ENCODE peak calls at places on chromosomes 16 and 17, in six cellular contexts. J is ovary, M is HEK293T, I is fibroblast of pulmonary artery, Q is AG09319, O is cardiac septum. Z is an unnamed sample.

GRCh38 chr17:76384222-76384986 is at the start of gene SPHK1:
- DNase-seq in J (peak; percentile 51), M (peak; percentile 86), I (peak; percentile 83), Q (no peak), O (peak; percentile 90), Z (peak; percentile 80)

GRCh38 chr17:30812218-30813177 is 12.0 kb downstream of the CRLF3 start:
- DNase-seq in J (no peak), M (no peak), I (peak; percentile 18), Q (no peak), O (no peak), Z (peak; percentile 49)

GRCh38 chr17:78263063-78263735 is 31.8 kb downstream of the TMEM235 start:
- DNase-seq in J (peak; percentile 21), M (no peak), I (no peak), Q (no peak), O (peak; percentile 91), Z (no peak)

GRCh38 chr16:48365030-48365600 is 20.1 kb downstream of the SIAH1 start:
- DNase-seq in J (no peak), M (no peak), I (no peak), Q (no peak), O (no peak), Z (no peak)

GRCh38 chr17:17831208-17832039 is 5.4 kb downstream of the SREBF1 start:
- DNase-seq in J (peak; percentile 62), M (no peak), I (no peak), Q (no peak), O (no peak), Z (no peak)

GRCh38 chr17:68190495-68190894 is 57.3 kb upstream of the AMZ2 start:
- DNase-seq in J (no peak), M (no peak), I (no peak), Q (no peak), O (no peak), Z (no peak)

GRCh38 chr16:63447121-63447520 is 1410.9 kb upstream of the CDH8 start:
- DNase-seq in J (no peak), M (no peak), I (no peak), Q (no peak), O (no peak), Z (no peak)

GRCh38 chr17:78444392-78444791 is 65.9 kb downstream of the PGS1 start:
- DNase-seq in J (no peak), M (no peak), I (no peak), Q (no peak), O (no peak), Z (no peak)

GRCh38 chr17:46726106-46726670 is 92.3 kb downstream of the WNT3 start:
- DNase-seq in J (no peak), M (no peak), I (peak; percentile 25), Q (no peak), O (no peak), Z (no peak)

GRCh38 chr17:46027326-46028325 is 28.6 kb downstream of the STH start:
- DNase-seq in J (no peak), M (no peak), I (no peak), Q (no peak), O (no peak), Z (no peak)

GRCh38 chr16:16062023-16062932 is 112.9 kb downstream of the ABCC1 start:
- DNase-seq in J (no peak), M (no peak), I (peak; percentile 28), Q (no peak), O (no peak), Z (no peak)

GRCh38 chr17:66654341-66654740 is 180.6 kb upstream of the CACNG5 start:
- DNase-seq in J (no peak), M (no peak), I (peak; percentile 69), Q (peak; percentile 32), O (no peak), Z (no peak)

GRCh38 chr17:76397184-76397583 is 12.8 kb downstream of the SPHK1 start:
- DNase-seq in J (no peak), M (no peak), I (no peak), Q (no peak), O (no peak), Z (no peak)

GRCh38 chr17:79902146-79902791 is 63.0 kb upstream of the CBX4 start:
- DNase-seq in J (no peak), M (no peak), I (no peak), Q (no peak), O (no peak), Z (peak; percentile 45)

GRCh38 chr17:79461041-79461440 is 149.8 kb downstream of the RBFOX3 start:
- DNase-seq in J (no peak), M (no peak), I (peak; percentile 1), Q (no peak), O (no peak), Z (peak; percentile 10)

GRCh38 chr17:65737451-65737850 is 176.0 kb upstream of the AXIN2 start:
- DNase-seq in J (no peak), M (no peak), I (no peak), Q (no peak), O (no peak), Z (no peak)

GRCh38 chr17:76428511-76428910 is 24.4 kb downstream of the UBE2O start:
- DNase-seq in J (no peak), M (no peak), I (no peak), Q (no peak), O (no peak), Z (peak; percentile 16)

GRCh38 chr17:67151717-67152116 is 93.3 kb downstream of the HELZ start:
- DNase-seq in J (no peak), M (no peak), I (peak; percentile 42), Q (no peak), O (no peak), Z (peak; percentile 47)

GRCh38 chr17:79671387-79671752 is 59.4 kb upstream of the ENPP7 start:
- DNase-seq in J (no peak), M (no peak), I (no peak), Q (no peak), O (no peak), Z (no peak)

GRCh38 chr17:75983501-75984181 is 4.6 kb downstream of the TEN1 start:
- DNase-seq in J (no peak), M (no peak), I (no peak), Q (no peak), O (no peak), Z (peak; percentile 45)

GRCh38 chr17:79374807-79375206 is 236.0 kb downstream of the RBFOX3 start:
- DNase-seq in J (no peak), M (no peak), I (no peak), Q (no peak), O (no peak), Z (no peak)

GRCh38 chr16:17149904-17150483 is 320.8 kb downstream of the XYLT1 start:
- DNase-seq in J (no peak), M (no peak), I (no peak), Q (no peak), O (no peak), Z (no peak)

GRCh38 chr17:41466988-41467387 is at the start of gene KRT32:
- DNase-seq in J (no peak), M (no peak), I (no peak), Q (no peak), O (no peak), Z (no peak)

GRCh38 chr17:49545007-49545660 is 30.5 kb upstream of the NXPH3 start:
- DNase-seq in J (no peak), M (no peak), I (no peak), Q (no peak), O (peak; percentile 10), Z (no peak)

GRCh38 chr17:7258731-7259554 is 3.3 kb downstream of the CLDN7 start:
- DNase-seq in J (no peak), M (no peak), I (peak; percentile 44), Q (no peak), O (no peak), Z (peak; percentile 96)

GRCh38 chr17:67026341-67026740 is 18.0 kb upstream of the CACNG1 start:
- DNase-seq in J (no peak), M (no peak), I (peak; percentile 6), Q (no peak), O (no peak), Z (no peak)